ENCODE peak calls at places on chromosome 5, in seven cellular contexts. P is hippocampal formation, G is uterus, E is AG10803, O is SW480, N is NCI-H2029 treated with DMSO at 0.1 percent for 48 hours, Y is iPS DF 6.9. I is an unnamed sample.

GRCh38 chr5:1221721-1222120 is 3.5 kb upstream of the SLC6A18 start:
- DNase-seq in P (no peak), G (no peak), E (no peak), O (no peak), N (no peak), Y (no peak), I (no peak)

GRCh38 chr5:19104963-19105362 is 883.0 kb downstream of the CDH18 start:
- DNase-seq in P (no peak), G (no peak), E (no peak), O (no peak), N (no peak), Y (no peak), I (no peak)

GRCh38 chr5:138082033-138082432 is 1.8 kb upstream of the WNT8A start:
- DNase-seq in P (no peak), G (no peak), E (no peak), O (no peak), N (no peak), Y (no peak), I (no peak)

GRCh38 chr5:172086312-172086975 is 80.0 kb upstream of the FBXW11 start:
- DNase-seq in P (no peak), G (no peak), E (no peak), O (no peak), N (no peak), Y (no peak), I (no peak)

GRCh38 chr5:138315751-138316278 is 15.8 kb downstream of the CDC25C start:
- DNase-seq in P (no peak), G (no peak), E (no peak), O (no peak), N (no peak), Y (no peak), I (no peak)

GRCh38 chr5:107516452-107517184 is 154.1 kb downstream of the EFNA5 start:
- DNase-seq in P (no peak), G (no peak), E (peak), O (peak), N (no peak), Y (no peak), I (no peak)

GRCh38 chr5:91955610-91956009 is 572.5 kb upstream of the ARRDC3 start:
- DNase-seq in P (no peak), G (no peak), E (no peak), O (no peak), N (no peak), Y (no peak), I (no peak)

GRCh38 chr5:123755587-123756324 is 243.8 kb downstream of the CSNK1G3 start:
- DNase-seq in P (no peak), G (no peak), E (peak), O (no peak), N (no peak), Y (no peak), I (no peak)

GRCh38 chr5:105639068-105639467 is 2031.7 kb downstream of the EFNA5 start:
- DNase-seq in P (no peak), G (no peak), E (no peak), O (no peak), N (no peak), Y (peak), I (no peak)

GRCh38 chr5:174284873-174285272 is 239.4 kb downstream of the NSG2 start:
- DNase-seq in P (no peak), G (no peak), E (no peak), O (no peak), N (no peak), Y (no peak), I (no peak)

GRCh38 chr5:113427871-113428574 is 6.8 kb downstream of the TSSK1B start:
- DNase-seq in P (no peak), G (no peak), E (no peak), O (no peak), N (no peak), Y (no peak), I (no peak)

GRCh38 chr5:140312067-140312790 is 9.3 kb upstream of the PFDN1 start:
- DNase-seq in P (no peak), G (no peak), E (peak), O (peak), N (no peak), Y (no peak), I (no peak)

GRCh38 chr5:33890633-33891032 is 1.2 kb downstream of the ADAMTS12 start:
- DNase-seq in P (no peak), G (no peak), E (peak), O (no peak), N (no peak), Y (no peak), I (no peak)

GRCh38 chr5:131550606-131551005 is 84.4 kb downstream of the RAPGEF6 start:
- DNase-seq in P (no peak), G (no peak), E (no peak), O (no peak), N (peak), Y (no peak), I (no peak)